ENCODE peak calls at places on chromosome 1, in nine cellular contexts. H is foreskin fibroblast; N is transverse colon; S is NCI-H748 treated with DMSO at 0.1 percent for 48 hours; Q is HEK293T; W is ELR; B is progenitor cell of endocrine pancreas; A is T47D; P is activated CD8-positive, alpha-beta memory T cell treated with anti-CD3 and anti-CD28 coated beads, Interleukin-2, amount 10 ng/mL, durations not matched to agents 7 days and 5 days. E is an unnamed sample.

GRCh38 chr1:160972939-160973338 is 18.3 kb upstream of the ITLN2 start:
- DNase-seq in S (no peak), B (no peak), H (no peak), P (no peak), A (no peak), Q (no peak), W (no peak), N (no peak), E (no peak)

GRCh38 chr1:42172394-42173133 is 8.0 kb upstream of the GUCA2A start:
- DNase-seq in N (peak), P (no peak), H (no peak), Q (no peak), S (no peak), A (peak), B (no peak), W (no peak), E (no peak)

GRCh38 chr1:193694741-193695140 is 508.3 kb upstream of the B3GALT2 start:
- DNase-seq in A (no peak), H (no peak), N (no peak), S (no peak), W (no peak), B (no peak), Q (no peak), P (no peak), E (no peak)

GRCh38 chr1:19477284-19478240 is 7.8 kb downstream of the CAPZB start:
- DNase-seq in B (no peak), Q (no peak), N (peak), H (no peak), P (peak), W (no peak), S (no peak), A (no peak), E (no peak)

GRCh38 chr1:204217648-204218000 is 3.8 kb upstream of the GOLT1A start:
- DNase-seq in S (no peak), A (no peak), N (no peak), H (no peak), Q (no peak), B (no peak), P (no peak), W (no peak), E (no peak)

GRCh38 chr1:212746546-212746945 is 45.0 kb downstream of the NSL1 start:
- DNase-seq in A (no peak), S (no peak), P (no peak), N (no peak), Q (no peak), B (no peak), W (no peak), H (no peak), E (no peak)

GRCh38 chr1:94105957-94106529 is 14.9 kb downstream of the ABCA4 start:
- DNase-seq in P (no peak), S (no peak), H (no peak), B (no peak), Q (no peak), A (no peak), N (no peak), W (peak), E (no peak)

GRCh38 chr1:46081206-46081605 is 51.2 kb downstream of the PIK3R3 start:
- DNase-seq in W (no peak), H (no peak), Q (no peak), S (no peak), P (no peak), N (no peak), A (no peak), B (no peak), E (no peak)

GRCh38 chr1:178867670-178868069 is 3.2 kb downstream of the ANGPTL1 start:
- DNase-seq in P (no peak), Q (no peak), B (no peak), S (no peak), H (no peak), A (no peak), W (no peak), N (no peak), E (no peak)

GRCh38 chr1:17120962-17121837 is 1.9 kb upstream of the PADI2 start:
- DNase-seq in B (no peak), S (no peak), P (no peak), A (no peak), Q (no peak), W (no peak), N (no peak), H (no peak), E (no peak)

GRCh38 chr1:153683853-153684252 is 5.4 kb downstream of the NPR1 start:
- DNase-seq in B (no peak), H (peak), P (no peak), Q (no peak), S (no peak), N (no peak), A (no peak), W (peak), E (peak)

GRCh38 chr1:227227761-227228160 is 90.5 kb downstream of the CDC42BPA start:
- DNase-seq in S (no peak), P (no peak), A (no peak), Q (no peak), H (no peak), N (no peak), W (peak), B (no peak), E (no peak)

GRCh38 chr1:187696092-187696491 is 867.3 kb downstream of the PLA2G4A start:
- DNase-seq in H (no peak), N (no peak), B (no peak), W (no peak), P (no peak), S (no peak), A (no peak), Q (no peak), E (no peak)

GRCh38 chr1:45543599-45544417 is 6.8 kb upstream of the AKR1A1 start:
- DNase-seq in B (no peak), W (no peak), Q (no peak), N (peak), A (no peak), P (peak), S (no peak), H (no peak), E (no peak)

GRCh38 chr1:62294211-62294610 is 25.0 kb downstream of the KANK4 start:
- DNase-seq in W (peak), A (peak), S (no peak), Q (peak), P (no peak), B (no peak), H (no peak), N (no peak), E (peak)

GRCh38 chr1:207277241-207277640 is 44.2 kb upstream of the CD55 start:
- DNase-seq in P (no peak), W (no peak), Q (no peak), A (no peak), B (no peak), H (no peak), S (no peak), N (no peak), E (no peak)

GRCh38 chr1:99737016-99737415 is 29.4 kb downstream of the FRRS1 start:
- DNase-seq in H (peak), A (peak), Q (peak), B (no peak), P (no peak), W (peak), N (peak), S (peak), E (peak)

GRCh38 chr1:17437260-17438175 is 2.0 kb downstream of the RCC2 start:
- DNase-seq in S (no peak), B (peak), A (peak), N (peak), Q (peak), H (peak), P (peak), W (peak), E (peak)

GRCh38 chr1:66852870-66853269 is 51.8 kb upstream of the INSL5 start:
- DNase-seq in W (no peak), N (no peak), P (no peak), S (no peak), B (no peak), H (no peak), A (no peak), Q (no peak), E (no peak)

GRCh38 chr1:9280015-9280860 is 12.5 kb upstream of the SPSB1 start:
- DNase-seq in H (peak), W (peak), A (no peak), Q (peak), S (no peak), B (no peak), N (peak), P (peak), E (peak)

GRCh38 chr1:173113015-173113741 is 62.4 kb upstream of the TNFSF18 start:
- DNase-seq in P (no peak), B (no peak), H (peak), Q (no peak), S (no peak), N (no peak), W (peak), A (no peak), E (no peak)

GRCh38 chr1:72623299-72623708 is 341.0 kb upstream of the NEGR1 start:
- DNase-seq in P (no peak), W (peak), S (peak), A (peak), H (peak), B (no peak), N (no peak), Q (peak), E (peak)

GRCh38 chr1:167061073-167061464 is 29.1 kb downstream of the GPA33 start:
- DNase-seq in A (no peak), W (no peak), P (no peak), N (no peak), B (no peak), S (no peak), H (no peak), Q (no peak), E (no peak)

GRCh38 chr1:211714154-211714553 is 38.7 kb upstream of the NEK2 start:
- DNase-seq in A (no peak), W (no peak), Q (no peak), N (no peak), H (no peak), B (no peak), P (no peak), S (no peak), E (no peak)

GRCh38 chr1:119737040-119737682 is 25.4 kb downstream of the PHGDH start:
- DNase-seq in H (no peak), W (no peak), Q (no peak), S (no peak), A (no peak), P (no peak), N (peak), B (peak), E (no peak)

GRCh38 chr1:242523968-242524570 is 428 bp downstream of the PLD5 start:
- DNase-seq in A (no peak), N (no peak), Q (peak), P (no peak), S (peak), B (peak), W (no peak), H (no peak), E (peak)

GRCh38 chr1:178632619-178633018 is 92.4 kb upstream of the RALGPS2 start:
- DNase-seq in Q (no peak), P (no peak), S (no peak), N (no peak), W (peak), A (no peak), B (no peak), H (no peak), E (no peak)

GRCh38 chr1:185804608-185805007 is 70.4 kb downstream of the HMCN1 start:
- DNase-seq in H (no peak), S (no peak), B (no peak), W (no peak), N (no peak), Q (no peak), A (no peak), P (no peak), E (no peak)

GRCh38 chr1:8512504-8512903 is 194.6 kb downstream of the SLC45A1 start:
- DNase-seq in N (no peak), S (no peak), W (no peak), H (no peak), Q (no peak), A (no peak), B (no peak), P (no peak), E (no peak)

GRCh38 chr1:47568763-47569162 is 130.9 kb downstream of the FOXD2 start:
- DNase-seq in A (no peak), H (peak), S (no peak), B (no peak), Q (no peak), P (no peak), N (no peak), W (no peak), E (no peak)

GRCh38 chr1:153532161-153532560 is 3.6 kb downstream of the S100A6 start:
- DNase-seq in S (no peak), B (no peak), W (peak), A (no peak), N (no peak), Q (no peak), H (no peak), P (peak), E (no peak)

GRCh38 chr1:21893046-21893805 is 43.9 kb downstream of the HSPG2 start:
- DNase-seq in Q (no peak), W (no peak), N (no peak), P (no peak), S (no peak), A (no peak), B (no peak), H (no peak), E (no peak)

GRCh38 chr1:242023805-242024204 is 24.9 kb upstream of the MAP1LC3C start:
- DNase-seq in B (no peak), Q (no peak), S (no peak), P (no peak), H (no peak), A (no peak), W (no peak), N (no peak), E (no peak)

GRCh38 chr1:159756397-159756796 is 24.4 kb upstream of the DUSP23 start:
- DNase-seq in P (no peak), A (no peak), Q (no peak), S (no peak), W (no peak), B (no peak), H (no peak), N (no peak), E (no peak)